ENCODE peak calls at places on chromosomes 2 and 18, in ten cellular contexts. G, A, Y, N, L, R, K, M, S and I are unnamed samples.

GRCh38 chr18:49011291-49011746 is 60.6 kb upstream of the SMAD7 start:
- DNase-seq in K (peak), Y (peak), G (no peak), A (no peak), M (peak), S (no peak), L (no peak), R (no peak), N (peak), I (no peak)

GRCh38 chr2:186780701-186781316 is 68.2 kb downstream of the ZSWIM2 start:
- DNase-seq in K (no peak), Y (no peak), S (no peak), L (peak), G (peak), R (no peak), A (no peak), M (no peak), N (no peak), I (peak)

GRCh38 chr2:5549061-5549601 is 143.1 kb upstream of the SOX11 start:
- DNase-seq in L (no peak), S (no peak), M (no peak), K (no peak), R (no peak), G (no peak), N (no peak), A (no peak), Y (no peak), I (no peak)

GRCh38 chr2:7203056-7203467 is 285.9 kb downstream of the RNF144A start:
- DNase-seq in A (peak), Y (no peak), G (peak), K (peak), L (peak), S (peak), M (no peak), N (peak), R (peak), I (peak)

GRCh38 chr2:67627456-67627855 is 230.3 kb downstream of the ETAA1 start:
- DNase-seq in N (no peak), S (no peak), L (no peak), R (no peak), A (no peak), Y (no peak), M (no peak), G (no peak), K (no peak), I (no peak)

GRCh38 chr2:15050483-15050882 is 418.0 kb downstream of the LRATD1 start:
- DNase-seq in A (no peak), K (no peak), L (peak), G (no peak), Y (no peak), R (no peak), M (no peak), N (no peak), S (no peak), I (no peak)

GRCh38 chr2:215507836-215508235 is 72.0 kb upstream of the FN1 start:
- DNase-seq in N (no peak), K (no peak), S (no peak), L (no peak), A (no peak), Y (no peak), M (no peak), G (no peak), R (no peak), I (no peak)

GRCh38 chr18:14144628-14144895 is 12.3 kb upstream of the ZNF519 start:
- DNase-seq in L (no peak), Y (no peak), G (no peak), M (peak), R (no peak), S (no peak), N (no peak), A (no peak), K (no peak), I (no peak)

GRCh38 chr2:168671932-168672331 is 130.5 kb upstream of the NOSTRIN start:
- DNase-seq in A (no peak), K (no peak), S (no peak), Y (no peak), R (no peak), M (no peak), L (peak), N (no peak), G (no peak), I (peak)

GRCh38 chr2:54724560-54725342 is 1.3 kb downstream of the EML6 start:
- DNase-seq in N (peak), K (peak), A (no peak), G (no peak), M (peak), Y (peak), S (peak), R (no peak), L (peak), I (no peak)

GRCh38 chr2:162926501-162926900 is 87.9 kb upstream of the KCNH7 start:
- DNase-seq in R (no peak), S (no peak), L (peak), K (no peak), M (no peak), Y (no peak), N (no peak), G (peak), A (no peak), I (no peak)

GRCh38 chr18:23719634-23720201 is 30.5 kb downstream of the LAMA3 start:
- DNase-seq in Y (no peak), K (no peak), G (peak), A (no peak), S (peak), M (no peak), L (peak), N (no peak), R (peak), I (peak)

GRCh38 chr18:74273394-74273793 is 18.4 kb downstream of the CYB5A start:
- DNase-seq in S (no peak), Y (no peak), N (no peak), R (no peak), G (no peak), K (no peak), L (no peak), A (no peak), M (no peak), I (no peak)

GRCh38 chr18:55405655-55406373 is 182.2 kb downstream of the TCF4 start:
- DNase-seq in G (peak), A (peak), R (peak), S (peak), N (peak), L (peak), Y (no peak), M (peak), K (peak), I (peak)

GRCh38 chr2:23606968-23607367 is 222.0 kb downstream of the KLHL29 start:
- DNase-seq in N (peak), S (no peak), K (no peak), G (no peak), A (no peak), L (peak), R (no peak), M (no peak), Y (no peak), I (peak)

GRCh38 chr2:88003074-88003755 is 13.1 kb downstream of the RNU2-63P start:
- DNase-seq in K (no peak), G (no peak), L (no peak), M (no peak), S (no peak), A (no peak), R (no peak), Y (no peak), N (no peak), I (no peak)

GRCh38 chr2:25115902-25116301 is 52.5 kb downstream of the POMC start:
- DNase-seq in N (no peak), K (no peak), M (no peak), R (no peak), G (no peak), A (no peak), L (no peak), S (no peak), Y (no peak), I (peak)

GRCh38 chr2:3666613-3666975 is 8.6 kb downstream of the ALLC start:
- DNase-seq in Y (no peak), G (no peak), A (no peak), M (no peak), L (no peak), R (no peak), S (no peak), N (no peak), K (peak), I (no peak)

GRCh38 chr2:3665886-3666612 is 8.0 kb downstream of the ALLC start:
- DNase-seq in G (no peak), Y (no peak), N (no peak), K (peak), M (peak), L (no peak), R (peak), A (no peak), S (no peak), I (no peak)

GRCh38 chr2:3664925-3665324 is 6.9 kb downstream of the ALLC start:
- DNase-seq in Y (no peak), M (peak), S (no peak), G (no peak), N (no peak), L (peak), K (no peak), R (no peak), A (no peak), I (no peak)

GRCh38 chr2:3669656-3670055 is 11.7 kb downstream of the ALLC start:
- DNase-seq in N (no peak), Y (no peak), M (peak), A (no peak), R (no peak), L (no peak), K (no peak), S (no peak), G (no peak), I (no peak)

DNA sequence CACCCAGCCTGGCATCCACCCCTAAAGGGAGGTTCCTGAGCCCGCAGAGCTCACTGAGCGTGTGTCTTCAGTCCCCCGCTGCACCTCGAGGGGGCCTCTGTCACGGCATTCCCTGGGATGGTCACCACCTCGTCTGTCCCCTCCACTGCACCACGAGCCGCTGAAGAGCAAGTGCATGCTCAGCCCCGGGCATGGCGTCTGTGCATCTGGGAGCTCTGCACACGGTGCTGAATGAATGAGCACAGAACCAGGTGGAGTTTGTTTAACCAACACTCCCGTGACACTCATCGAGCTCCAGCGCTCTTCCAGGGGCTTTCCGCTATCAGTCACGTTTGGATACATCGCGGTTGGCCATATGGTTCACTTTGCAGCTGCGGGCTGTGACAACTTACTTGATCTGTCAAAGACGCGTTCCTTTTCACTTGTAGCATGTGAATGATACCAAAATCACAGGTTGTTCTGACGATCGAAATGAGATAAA is 9.2 kb downstream of the ALLC start:
- DNase-seq in S (no peak), N (no peak), Y (no peak), G (no peak), A (no peak), L (no peak), M (peak), R (no peak), K (peak), I (no peak)
- TF ChIP-seq CTCF in S (no peak), N (no peak), Y (no peak), G (no peak), A (no peak), L (no peak), M (no peak), R (no peak), K (no peak), I (no peak)

DNA sequence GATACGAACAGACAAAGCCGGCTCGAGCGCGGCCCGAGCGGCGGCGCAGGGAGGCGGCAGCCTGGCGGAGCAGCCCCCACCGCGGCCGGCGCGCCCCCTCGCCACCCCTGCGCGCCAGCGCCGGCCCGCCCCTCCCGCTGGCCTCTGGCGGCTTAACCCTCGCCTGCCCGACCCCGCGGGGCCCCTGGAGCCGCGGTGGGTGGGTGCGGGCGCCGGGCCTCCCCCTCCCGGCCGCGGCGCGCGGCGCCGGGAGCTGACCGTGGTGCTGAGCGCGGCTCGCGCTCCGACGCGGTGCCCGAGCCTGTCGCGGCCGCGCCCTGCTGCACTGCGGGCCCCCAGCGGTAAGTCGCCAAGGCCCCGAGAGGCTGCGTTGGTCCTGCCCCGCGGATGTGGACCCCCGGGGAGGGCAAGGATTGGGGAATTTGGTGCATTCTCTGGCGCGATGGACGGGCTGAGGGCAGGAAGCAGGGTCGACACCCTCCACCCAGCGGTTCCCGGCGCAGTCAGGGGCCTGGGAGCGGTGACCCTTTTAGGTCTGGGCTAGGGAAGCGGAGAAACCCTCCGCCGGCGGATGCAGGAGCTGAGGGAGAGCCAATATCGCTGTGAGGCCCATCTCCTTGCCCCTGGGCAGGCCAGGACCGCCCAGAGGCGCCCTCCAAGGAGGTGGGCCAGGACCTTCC is 841 bp downstream of the AMER3 start:
- DNase-seq in Y (no peak), K (peak), G (no peak), S (no peak), L (peak), R (no peak), M (no peak), A (no peak), N (no peak), I (peak)
- H3K4me3 ChIP-seq in Y (no peak), K (peak), G (peak), S (peak), L (peak), R (peak), M (no peak), A (no peak), N (no peak), I (no peak)

GRCh38 chr2:224849264-224849663 is 133.1 kb upstream of the CCDC195 start:
- DNase-seq in M (no peak), S (no peak), G (peak), R (no peak), K (no peak), A (no peak), L (peak), Y (no peak), N (no peak), I (no peak)
- TF ChIP-seq CTCF in M (no peak), S (peak), G (no peak), R (no peak), K (no peak), A (no peak), L (peak), Y (no peak), N (no peak), I (no peak)

DNA sequence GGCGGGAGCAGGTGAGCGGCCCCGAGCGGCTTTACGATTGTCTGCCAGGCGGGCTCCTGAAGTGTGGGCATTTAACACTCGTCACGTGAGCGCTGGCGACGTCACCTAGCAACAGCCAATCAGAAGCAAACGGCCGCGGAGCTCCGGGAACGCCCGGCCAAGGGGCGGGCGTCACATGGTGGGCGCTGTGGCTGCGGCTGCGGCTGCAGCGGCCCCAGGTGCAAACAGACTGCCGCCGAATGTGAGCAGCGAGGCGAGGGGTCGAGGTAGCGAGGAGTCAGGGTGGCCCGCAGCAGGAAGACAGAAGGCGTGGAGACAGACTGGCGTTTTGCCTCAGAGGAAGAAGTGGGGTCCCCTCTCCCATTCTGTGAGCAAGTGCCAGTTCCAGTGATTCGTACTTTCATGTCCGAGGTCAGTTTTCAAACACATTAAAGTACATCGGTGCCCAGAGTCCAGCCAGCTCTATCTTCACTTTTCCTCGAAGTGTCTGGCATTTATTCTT is at the start of gene DLX2:
- DNase-seq in Y (peak), K (peak), A (peak), M (peak), S (peak), L (peak), R (peak), G (peak), N (peak), I (peak)
- H3K4me3 ChIP-seq in Y (no peak), K (peak), A (peak), M (peak), S (peak), L (peak), R (peak), G (peak), N (peak), I (peak)

GRCh38 chr2:62000538-62000937 is 95.1 kb downstream of the COMMD1 start:
- DNase-seq in L (no peak), G (no peak), N (no peak), M (no peak), Y (no peak), A (no peak), K (no peak), S (no peak), R (no peak), I (no peak)
- TF ChIP-seq CTCF in L (no peak), G (no peak), N (no peak), M (no peak), Y (no peak), A (no peak), K (no peak), S (no peak), R (no peak), I (no peak)

GRCh38 chr18:22470511-22471181 is 52.9 kb upstream of the CTAGE1 start:
- DNase-seq in A (no peak), K (no peak), L (peak), M (no peak), N (no peak), S (no peak), G (peak), Y (no peak), R (no peak), I (peak)
- H3K4me3 ChIP-seq in A (no peak), K (no peak), L (no peak), M (no peak), N (no peak), S (no peak), G (no peak), Y (no peak), R (no peak), I (no peak)

GRCh38 chr2:3307901-3308300 is 69.7 kb downstream of the EIPR1 start:
- DNase-seq in S (no peak), R (no peak), L (no peak), M (no peak), G (no peak), Y (no peak), K (no peak), N (no peak), A (no peak), I (no peak)

GRCh38 chr2:3303583-3304406 is 73.8 kb downstream of the EIPR1 start:
- DNase-seq in S (peak), G (peak), A (peak), N (peak), Y (peak), M (peak), K (peak), R (peak), L (peak), I (peak)

GRCh38 chr2:3305431-3305830 is 72.2 kb downstream of the EIPR1 start:
- DNase-seq in R (no peak), L (no peak), A (no peak), M (no peak), N (no peak), K (no peak), G (no peak), S (no peak), Y (no peak), I (no peak)

GRCh38 chr2:3307236-3307635 is 70.4 kb downstream of the EIPR1 start:
- DNase-seq in Y (no peak), L (no peak), G (no peak), K (no peak), N (no peak), R (no peak), M (no peak), S (no peak), A (no peak), I (no peak)

GRCh38 chr2:3305952-3306351 is 71.7 kb downstream of the EIPR1 start:
- DNase-seq in A (no peak), L (peak), Y (no peak), K (no peak), R (no peak), S (no peak), M (no peak), N (no peak), G (no peak), I (no peak)
- TF ChIP-seq CTCF in A (no peak), L (no peak), Y (no peak), K (no peak), R (no peak), S (no peak), M (no peak), N (no peak), G (no peak), I (no peak)